ENCODE peak calls at places on chromosomes 11 and 22, in five cellular contexts. A, Y, N, E and G are unnamed samples.

GRCh38 chr11:36459046-36459445 is 51.0 kb downstream of the TRAF6 start:
- DNase-seq in N (no peak), A (no peak), Y (no peak), E (no peak), G (no peak)

GRCh38 chr22:46056169-46057041 is 79.4 kb upstream of the WNT7B start:
- DNase-seq in A (no peak), Y (peak), N (peak), E (peak), G (no peak)

GRCh38 chr22:43404673-43405385 is 7.0 kb upstream of the MPPED1 start:
- DNase-seq in E (no peak), A (no peak), N (peak), Y (no peak), G (peak)

GRCh38 chr22:26689553-26690301 is 32.3 kb downstream of the MIAT start:
- DNase-seq in A (no peak), N (no peak), Y (no peak), E (no peak), G (no peak)

GRCh38 chr11:7677071-7677470 is 3.8 kb upstream of the CYB5R2 start:
- DNase-seq in E (no peak), A (no peak), N (peak), Y (no peak), G (peak)

GRCh38 chr11:64770120-64770519 is 8.2 kb downstream of the SF1 start:
- DNase-seq in Y (peak), E (no peak), A (no peak), N (no peak), G (no peak)

GRCh38 chr22:38213319-38214247 is 11.8 kb downstream of the MAFF start:
- DNase-seq in Y (no peak), E (peak), A (no peak), N (no peak), G (no peak)

GRCh38 chr11:95152878-95153856 is 63.5 kb downstream of the ENDOD1 start:
- DNase-seq in E (peak), Y (no peak), A (no peak), N (no peak), G (no peak)

GRCh38 chr11:93648168-93648567 is 13.3 kb upstream of the CEP295 start:
- DNase-seq in A (no peak), E (peak), N (peak), Y (no peak), G (peak)

GRCh38 chr22:44758354-44758969 is 6.1 kb downstream of the ARHGAP8 start:
- DNase-seq in E (no peak), Y (no peak), N (peak), A (no peak), G (peak)

GRCh38 chr22:49330421-49331222 is 497.1 kb downstream of the BRD1 start:
- DNase-seq in N (no peak), A (no peak), Y (no peak), E (no peak), G (no peak)

GRCh38 chr11:112967082-112967481 is 5.9 kb downstream of the NCAM1 start:
- DNase-seq in E (no peak), N (no peak), Y (no peak), A (no peak), G (peak)

GRCh38 chr11:95499516-95500135 is 268.6 kb upstream of the SESN3 start:
- DNase-seq in N (peak), A (peak), E (no peak), Y (no peak), G (peak)

GRCh38 chr11:79466411-79466810 is 25.6 kb upstream of the TENM4 start:
- DNase-seq in N (peak), E (no peak), Y (no peak), A (peak), G (peak)

GRCh38 chr22:30196141-30196866 is 50.3 kb downstream of the LIF start:
- DNase-seq in N (peak), A (peak), E (peak), Y (peak), G (peak)

GRCh38 chr11:128940156-128940555 is 2.5 kb downstream of the TP53AIP1 start:
- DNase-seq in E (no peak), N (peak), A (no peak), Y (no peak), G (peak)

GRCh38 chr11:65444314-65445051 is 21.9 kb downstream of the NEAT1 start:
- DNase-seq in Y (no peak), N (peak), E (no peak), A (no peak), G (peak)

GRCh38 chr22:20131856-20132685 is 467 bp downstream of the ZDHHC8 start:
- DNase-seq in E (no peak), Y (no peak), A (no peak), N (no peak), G (no peak)

GRCh38 chr11:114179234-114179941 is 116.8 kb upstream of the NNMT start:
- DNase-seq in E (peak), Y (no peak), A (no peak), N (no peak), G (no peak)

GRCh38 chr22:47152938-47153337 is 390.5 kb downstream of the TBC1D22A start:
- DNase-seq in A (no peak), E (no peak), N (no peak), Y (no peak), G (no peak)

GRCh38 chr11:57490456-57491248 is 24.9 kb downstream of the SLC43A1 start:
- DNase-seq in N (peak), A (no peak), Y (no peak), E (no peak), G (peak)

DNA sequence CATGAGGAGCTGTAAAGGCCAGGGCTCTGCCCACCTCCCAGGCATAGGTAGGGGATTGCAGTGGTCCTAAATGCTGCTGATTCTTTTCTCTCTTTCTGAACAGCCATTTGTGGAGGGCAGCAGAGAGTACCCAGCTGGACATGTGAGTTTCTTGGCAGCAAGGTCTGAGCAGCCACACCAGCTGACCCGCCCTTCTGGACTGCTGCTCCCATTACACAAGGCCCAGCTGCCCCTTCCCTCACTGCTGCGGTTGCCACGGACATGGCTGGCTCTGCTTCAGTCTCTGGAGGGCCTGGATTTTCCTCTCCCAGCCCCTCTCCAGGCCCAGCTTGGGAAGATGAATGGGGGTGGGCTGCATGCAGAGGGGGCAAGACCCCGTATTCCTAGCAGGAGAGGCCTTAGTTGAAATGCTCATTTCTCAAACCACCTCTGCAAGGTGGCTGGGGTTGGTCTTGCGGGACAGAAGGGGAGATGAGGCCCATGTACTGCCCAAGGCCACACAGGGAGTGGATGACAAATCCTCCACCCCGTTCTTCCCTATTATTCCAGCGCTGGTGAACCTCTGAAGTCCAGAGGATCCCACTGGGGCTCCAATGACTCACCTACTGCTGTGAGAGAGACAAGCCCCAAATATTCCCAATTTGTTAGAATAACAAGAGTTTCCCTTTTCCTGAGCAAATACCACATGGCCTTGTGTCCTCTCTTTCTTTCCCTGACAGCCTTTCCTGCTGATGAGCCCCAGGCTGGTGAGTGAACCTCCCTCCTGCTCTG is 4.7 kb downstream of the LGALS12 start:
- DNase-seq in N (no peak), E (no peak), Y (no peak), A (no peak), G (no peak)
- TF ChIP-seq CTCF in N (no peak), E (no peak), Y (no peak), A (peak), G (no peak)

DNA sequence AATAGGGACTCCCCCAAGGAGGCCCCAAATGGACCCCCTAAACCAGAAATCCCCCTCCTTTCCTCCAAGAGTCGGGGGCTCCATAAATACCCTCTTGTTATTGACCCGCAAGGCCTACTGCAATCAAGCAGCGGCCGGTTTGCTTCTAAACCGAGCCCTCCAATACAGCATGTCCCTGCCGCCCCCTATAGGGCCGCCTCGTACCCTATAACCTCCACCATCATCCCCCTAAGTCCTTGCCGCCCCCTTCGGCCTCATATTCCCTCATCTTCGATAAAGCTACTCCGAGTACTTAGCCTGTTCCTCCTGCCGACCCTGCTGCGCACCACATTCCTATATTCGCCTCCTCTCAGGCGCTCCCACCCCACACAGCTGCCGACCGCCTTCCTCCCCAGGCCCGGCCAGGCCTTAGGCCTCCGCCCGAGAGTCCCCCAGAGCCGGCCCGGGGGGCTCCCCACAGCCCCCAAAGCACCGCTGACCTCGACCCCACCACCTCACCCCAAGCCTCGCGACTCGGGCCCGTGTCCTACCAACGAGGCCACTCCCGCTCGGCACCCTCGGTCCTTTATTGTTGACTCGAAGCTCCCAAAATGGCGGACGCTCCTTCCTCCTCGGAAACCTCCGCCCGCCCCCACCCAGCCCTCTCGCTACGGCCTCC is 478 bp downstream of the DDX6 start:
- DNase-seq in N (peak), A (no peak), E (peak), Y (peak), G (peak)
- TF ChIP-seq CTCF in N (peak), A (peak), E (peak), Y (no peak), G (peak)

GRCh38 chr22:41285820-41286638 is at the start of gene RANGAP1:
- DNase-seq in A (peak), Y (peak), E (peak), N (peak), G (peak)
- TF ChIP-seq CTCF in A (peak), Y (no peak), E (no peak), N (peak), G (peak)

DNA sequence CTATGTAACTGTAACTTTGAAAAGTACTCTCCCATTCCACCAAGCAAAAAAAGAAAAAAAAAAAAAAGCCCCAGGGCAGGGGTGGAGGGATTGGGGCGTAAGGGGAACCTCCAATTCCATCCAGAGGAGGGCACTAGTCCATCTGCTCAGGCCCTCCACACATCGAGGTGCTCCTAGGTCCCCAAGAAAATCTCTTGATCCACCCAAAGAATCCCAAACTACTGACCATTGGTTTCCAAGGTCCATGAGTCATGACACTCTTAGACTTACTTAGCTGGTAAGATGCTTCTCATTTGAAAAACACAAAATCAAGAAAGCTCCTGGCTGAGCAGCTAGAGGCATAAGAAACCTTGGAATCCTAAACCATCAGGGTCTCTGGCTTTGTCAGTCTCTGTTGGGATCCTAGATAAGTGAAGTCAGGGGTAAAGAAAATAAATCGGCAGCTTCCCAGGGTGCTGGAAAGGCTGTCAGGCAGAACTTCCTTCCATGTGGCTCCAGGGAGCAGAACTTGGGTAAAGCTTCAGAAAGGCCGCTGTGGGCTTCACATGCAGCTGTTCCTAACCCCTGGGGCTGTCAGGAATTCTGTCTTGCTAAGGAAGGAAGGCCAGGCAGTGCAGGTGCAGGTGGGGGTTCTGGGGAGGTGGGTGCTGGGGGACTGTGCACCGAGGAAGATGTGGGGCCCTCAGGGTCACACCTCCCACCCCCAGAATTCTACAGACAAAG is 49.4 kb upstream of the ADA2 start:
- DNase-seq in A (no peak), Y (no peak), E (peak), N (no peak), G (no peak)
- TF ChIP-seq CTCF in A (peak), Y (peak), E (peak), N (no peak), G (no peak)

DNA sequence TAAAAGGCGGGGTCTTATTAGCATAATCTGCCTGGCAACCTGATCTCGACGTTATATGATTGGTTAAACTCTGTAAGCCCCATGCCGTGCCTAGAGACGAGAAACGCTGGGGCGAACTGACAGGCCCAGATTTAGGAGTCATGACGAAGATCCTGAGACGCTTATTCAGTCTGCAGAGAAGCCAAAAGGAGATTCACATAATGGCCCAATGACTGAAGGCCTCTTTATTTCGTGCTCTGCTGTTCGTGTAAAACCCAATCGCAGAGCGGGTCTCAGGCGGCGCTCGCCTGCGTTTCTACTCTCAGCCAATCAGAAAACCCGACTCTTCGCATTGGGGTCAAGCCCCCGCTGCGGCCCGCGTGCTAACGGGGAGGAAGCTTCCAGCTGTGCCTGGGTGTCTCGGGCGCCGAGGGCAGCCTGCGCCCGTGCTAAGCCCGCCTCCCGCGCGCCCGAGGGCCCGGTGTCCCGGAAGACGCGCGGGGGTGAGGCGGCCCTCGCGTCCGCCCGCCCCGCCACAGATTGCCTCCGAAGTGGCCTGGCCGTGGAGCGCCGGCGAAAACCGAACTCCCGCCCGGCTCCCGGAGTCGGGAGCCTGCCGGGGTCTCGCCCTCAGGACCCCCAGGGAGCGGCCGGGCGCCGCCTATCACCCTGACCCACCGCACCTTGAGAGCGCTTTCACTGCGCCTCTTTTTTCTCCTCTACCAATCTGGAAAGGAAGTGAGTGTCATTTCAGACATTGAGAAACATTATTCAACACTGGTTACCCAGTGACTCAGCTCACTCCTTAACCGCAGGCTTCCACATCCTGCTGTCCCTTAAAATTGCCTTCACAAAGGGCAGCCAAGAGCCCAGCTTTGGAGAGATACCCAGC is 446 bp upstream of the PRDM10 start:
- DNase-seq in Y (peak), N (peak), E (peak), A (peak), G (peak)
- TF ChIP-seq CTCF in Y (no peak), N (no peak), E (no peak), A (no peak), G (no peak)